ENCODE peak calls at places on chromosomes 16 and 17, in nine cellular contexts. I is T-helper 2 cell; R is renal cortical epithelial cell; O is KBM-7; B is NCI-H1694; P is bronchial epithelial cell; X is stimulated activated CD8-positive, alpha-beta memory T cell treated with anti-CD3 and anti-CD28 coated beads, Interleukin-2, amount 100 ng/mL, for 48 hours; L is NCI-H510A treated with DMSO at 0.1 percent for 48 hours; D is GM23338. Y is an unnamed sample.

GRCh38 chr16:57700801-57701551 is 6.4 kb downstream of the DRC7 start:
- DNase-seq in I (no peak), R (no peak), O (no peak), B (no peak), P (no peak), X (no peak), L (no peak), D (no peak), Y (no peak)

GRCh38 chr16:77307764-77308561 is 108.8 kb downstream of the SYCE1L start:
- DNase-seq in I (peak), R (peak), O (no peak), B (no peak), P (peak), X (no peak), L (no peak), D (no peak), Y (no peak)

GRCh38 chr17:13160790-13161189 is 143.0 kb upstream of the ELAC2 start:
- DNase-seq in I (no peak), R (no peak), O (no peak), B (no peak), P (no peak), X (no peak), L (no peak), D (no peak), Y (no peak)

GRCh38 chr17:37779554-37779953 is 34.7 kb upstream of the HNF1B start:
- DNase-seq in I (no peak), R (no peak), O (no peak), B (no peak), P (peak), X (no peak), L (no peak), D (no peak), Y (no peak)

GRCh38 chr16:81956213-81956948 is 54.9 kb downstream of the SDR42E1 start:
- DNase-seq in I (no peak), R (peak), O (no peak), B (no peak), P (peak), X (no peak), L (no peak), D (no peak), Y (no peak)

GRCh38 chr16:12120331-12120981 is 143.9 kb downstream of the SNX29 start:
- DNase-seq in I (no peak), R (peak), O (no peak), B (no peak), P (no peak), X (no peak), L (no peak), D (no peak), Y (no peak)

GRCh38 chr17:51346218-51346982 is 86.1 kb downstream of the UTP18 start:
- DNase-seq in I (no peak), R (no peak), O (no peak), B (no peak), P (no peak), X (no peak), L (no peak), D (no peak), Y (no peak)

GRCh38 chr16:54000361-54000760 is 286.2 kb downstream of the IRX3 start:
- DNase-seq in I (no peak), R (no peak), O (no peak), B (no peak), P (no peak), X (no peak), L (no peak), D (no peak), Y (no peak)

GRCh38 chr17:18224428-18225120 is 861 bp upstream of the LLGL1 start:
- DNase-seq in I (no peak), R (no peak), O (no peak), B (no peak), P (no peak), X (no peak), L (no peak), D (peak), Y (no peak)

GRCh38 chr17:33651631-33652030 is 358.5 kb upstream of the ASIC2 start:
- DNase-seq in I (no peak), R (no peak), O (no peak), B (no peak), P (no peak), X (no peak), L (no peak), D (peak), Y (peak)

GRCh38 chr16:23385441-23385840 is 67.5 kb downstream of the COG7 start:
- DNase-seq in I (no peak), R (no peak), O (no peak), B (no peak), P (no peak), X (no peak), L (no peak), D (no peak), Y (no peak)

GRCh38 chr16:86499889-86500707 is 10.2 kb upstream of the FOXF1 start:
- DNase-seq in I (no peak), R (no peak), O (no peak), B (no peak), P (no peak), X (no peak), L (no peak), D (peak), Y (no peak)

GRCh38 chr17:42571435-42572225 is 4.7 kb downstream of the MLX start:
- DNase-seq in I (no peak), R (no peak), O (no peak), B (no peak), P (no peak), X (no peak), L (no peak), D (no peak), Y (no peak)

GRCh38 chr16:2468142-2468724 is 2.9 kb upstream of the NTN3 start:
- DNase-seq in I (no peak), R (no peak), O (no peak), B (peak), P (peak), X (no peak), L (no peak), D (peak), Y (peak)

GRCh38 chr16:19804538-19805323 is 79.9 kb downstream of the GPRC5B start:
- DNase-seq in I (peak), R (peak), O (peak), B (no peak), P (peak), X (no peak), L (peak), D (peak), Y (no peak)

GRCh38 chr17:73429440-73430164 is 117.8 kb upstream of the CDC42EP4 start:
- DNase-seq in I (peak), R (peak), O (peak), B (peak), P (peak), X (peak), L (peak), D (peak), Y (peak)

GRCh38 chr16:20650400-20651159 is 46.9 kb downstream of the ACSM1 start:
- DNase-seq in I (no peak), R (no peak), O (no peak), B (no peak), P (no peak), X (no peak), L (no peak), D (peak), Y (no peak)

GRCh38 chr17:17472333-17472920 is 4.4 kb upstream of the MED9 start:
- DNase-seq in I (no peak), R (no peak), O (no peak), B (no peak), P (peak), X (no peak), L (no peak), D (no peak), Y (no peak)

GRCh38 chr17:83024205-83024971 is 55.0 kb upstream of the METRNL start:
- DNase-seq in I (peak), R (no peak), O (no peak), B (no peak), P (no peak), X (no peak), L (no peak), D (no peak), Y (no peak)

GRCh38 chr16:87740909-87741424 is 24.8 kb downstream of the KLHDC4 start:
- DNase-seq in I (no peak), R (no peak), O (no peak), B (peak), P (no peak), X (no peak), L (no peak), D (no peak), Y (peak)

GRCh38 chr16:55398683-55399230 is 74.8 kb downstream of the IRX6 start:
- DNase-seq in I (no peak), R (no peak), O (no peak), B (no peak), P (no peak), X (no peak), L (no peak), D (peak), Y (no peak)

GRCh38 chr16:4957420-4957719 is 760 bp upstream of the SEC14L5 start:
- DNase-seq in I (no peak), R (no peak), O (no peak), B (no peak), P (no peak), X (no peak), L (no peak), D (no peak), Y (no peak)

GRCh38 chr16:75230471-75231110 is 11.8 kb downstream of the CTRB1 start:
- DNase-seq in I (no peak), R (no peak), O (no peak), B (no peak), P (no peak), X (no peak), L (no peak), D (no peak), Y (no peak)

GRCh38 chr17:61487668-61488595 is 35.7 kb downstream of the TBX4 start:
- DNase-seq in I (no peak), R (no peak), O (no peak), B (no peak), P (no peak), X (no peak), L (no peak), D (no peak), Y (no peak)

GRCh38 chr16:48182979-48183537 is 27.3 kb upstream of the ABCC12 start:
- DNase-seq in I (no peak), R (no peak), O (no peak), B (no peak), P (no peak), X (no peak), L (no peak), D (no peak), Y (no peak)

GRCh38 chr16:77885596-77886295 is 97.4 kb downstream of the VAT1L start:
- DNase-seq in I (no peak), R (no peak), O (no peak), B (no peak), P (no peak), X (no peak), L (no peak), D (no peak), Y (no peak)

GRCh38 chr17:44865231-44865660 is 17.6 kb downstream of the HIGD1B start:
- DNase-seq in I (peak), R (peak), O (peak), B (peak), P (peak), X (peak), L (peak), D (peak), Y (peak)

GRCh38 chr17:8794636-8795035 is 4.5 kb downstream of the MFSD6L start:
- DNase-seq in I (no peak), R (no peak), O (no peak), B (no peak), P (no peak), X (no peak), L (no peak), D (no peak), Y (no peak)

GRCh38 chr16:49452108-49452507 is 78.5 kb downstream of the C16orf78 start:
- DNase-seq in I (no peak), R (no peak), O (no peak), B (no peak), P (no peak), X (no peak), L (no peak), D (no peak), Y (no peak)

Y was measured in NCI-H446.